ENCODE peak calls at places on chromosomes 7 and 10, in four cellular contexts. One of them, this sample, is unnamed.

GRCh38 chr10:17872191-17873091 is 63.3 kb downstream of the MRC1 start:
- DNase-seq in WTC11: no peak
- DNase-seq in K562: no peak
- DNase-seq in HepG2: peak; percentile 1
- DNase-seq in this sample: peak; percentile 12

GRCh38 chr10:98403812-98404504 is 11.0 kb downstream of the PYROXD2 start:
- DNase-seq in K562: no peak
- DNase-seq in WTC11: no peak
- DNase-seq in HepG2: no peak
- DNase-seq in this sample: no peak

GRCh38 chr10:111076682-111077661 is at the start of gene ADRA2A:
- DNase-seq in WTC11: peak; percentile 73
- DNase-seq in HepG2: no peak
- DNase-seq in K562: no peak
- DNase-seq in this sample: peak; percentile 81

GRCh38 chr10:23362879-23363787 is 18.5 kb upstream of the C10orf67 start:
- DNase-seq in WTC11: no peak
- DNase-seq in HepG2: no peak
- DNase-seq in K562: no peak
- DNase-seq in this sample: no peak

GRCh38 chr10:28533315-28533564 is 322 bp downstream of the WAC start:
- DNase-seq in WTC11: no peak
- DNase-seq in HepG2: no peak
- DNase-seq in K562: no peak
- DNase-seq in this sample: peak; percentile 6

GRCh38 chr7:157429001-157429679 is 92.3 kb downstream of the DNAJB6 start:
- DNase-seq in WTC11: peak; percentile 5
- DNase-seq in HepG2: no peak
- DNase-seq in K562: no peak
- DNase-seq in this sample: no peak

GRCh38 chr7:42045961-42046360 is 191.0 kb downstream of the GLI3 start:
- DNase-seq in K562: no peak
- DNase-seq in WTC11: no peak
- DNase-seq in HepG2: no peak
- DNase-seq in this sample: no peak

GRCh38 chr7:156950381-156950858 is 908 bp downstream of the NOM1 start:
- DNase-seq in K562: no peak
- DNase-seq in WTC11: no peak
- DNase-seq in HepG2: no peak
- DNase-seq in this sample: no peak

GRCh38 chr10:26622891-26623290 is 74.6 kb upstream of the PDSS1 start:
- DNase-seq in HepG2: no peak
- DNase-seq in K562: no peak
- DNase-seq in WTC11: no peak
- DNase-seq in this sample: no peak

GRCh38 chr10:35909291-35909690 is 267.2 kb upstream of the FZD8 start:
- DNase-seq in WTC11: no peak
- DNase-seq in K562: no peak
- DNase-seq in HepG2: no peak
- DNase-seq in this sample: no peak

GRCh38 chr7:147584771-147585193 is 1005.8 kb upstream of the C7orf33 start:
- DNase-seq in WTC11: no peak
- DNase-seq in K562: no peak
- DNase-seq in HepG2: no peak
- DNase-seq in this sample: no peak

GRCh38 chr7:45589061-45589460 is 14.9 kb downstream of the ADCY1 start:
- DNase-seq in HepG2: no peak
- DNase-seq in K562: no peak
- DNase-seq in WTC11: no peak
- DNase-seq in this sample: no peak

GRCh38 chr7:10121641-10122040 is 852.0 kb upstream of the PHF14 start:
- DNase-seq in HepG2: no peak
- DNase-seq in K562: no peak
- DNase-seq in WTC11: no peak
- DNase-seq in this sample: no peak

GRCh38 chr10:132664407-132664806 is 121.5 kb downstream of the NKX6-2 start:
- DNase-seq in WTC11: no peak
- DNase-seq in HepG2: no peak
- DNase-seq in K562: no peak
- DNase-seq in this sample: no peak

GRCh38 chr7:80411621-80412020 is 100.2 kb downstream of the GNAT3 start:
- DNase-seq in K562: no peak
- DNase-seq in WTC11: no peak
- DNase-seq in HepG2: no peak
- DNase-seq in this sample: no peak

GRCh38 chr10:4384254-4384653 is 441.8 kb upstream of the AKR1E2 start:
- DNase-seq in K562: no peak
- DNase-seq in HepG2: no peak
- DNase-seq in WTC11: no peak
- DNase-seq in this sample: no peak

GRCh38 chr10:49760789-49761188 is 1.3 kb downstream of the OGDHL start:
- DNase-seq in WTC11: no peak
- DNase-seq in K562: no peak
- DNase-seq in HepG2: no peak
- DNase-seq in this sample: no peak

GRCh38 chr7:151539055-151539714 is 19.5 kb upstream of the RHEB start:
- DNase-seq in K562: no peak
- DNase-seq in HepG2: no peak
- DNase-seq in WTC11: no peak
- DNase-seq in this sample: no peak

GRCh38 chr7:152733286-152733934 is 26.1 kb upstream of the ACTR3B start:
- DNase-seq in K562: no peak
- DNase-seq in WTC11: no peak
- DNase-seq in HepG2: no peak
- DNase-seq in this sample: no peak

GRCh38 chr7:2282185-2282751 is 32.0 kb downstream of the SNX8 start:
- DNase-seq in WTC11: no peak
- DNase-seq in HepG2: no peak
- DNase-seq in K562: peak; percentile 76
- DNase-seq in this sample: no peak

GRCh38 chr10:27240891-27241639 is 468 bp upstream of the ACBD5 start:
- DNase-seq in K562: peak; percentile 18
- DNase-seq in HepG2: no peak
- DNase-seq in WTC11: peak; percentile 45
- DNase-seq in this sample: no peak

GRCh38 chr10:123522702-123523312 is 143.3 kb upstream of the GPR26 start:
- DNase-seq in K562: no peak
- DNase-seq in WTC11: no peak
- DNase-seq in HepG2: no peak
- DNase-seq in this sample: no peak

GRCh38 chr7:55498142-55498541 is 74.2 kb downstream of the VOPP1 start:
- DNase-seq in HepG2: no peak
- DNase-seq in K562: no peak
- DNase-seq in WTC11: no peak
- DNase-seq in this sample: no peak

GRCh38 chr7:144529269-144529926 is 125.9 kb upstream of the NOBOX start:
- DNase-seq in K562: no peak
- DNase-seq in HepG2: no peak
- DNase-seq in WTC11: no peak
- DNase-seq in this sample: no peak

GRCh38 chr7:91789558-91789957 is 90.9 kb downstream of the MTERF1 start:
- DNase-seq in K562: no peak
- DNase-seq in HepG2: no peak
- DNase-seq in WTC11: no peak
- DNase-seq in this sample: no peak

GRCh38 chr7:94223375-94224084 is 171.2 kb upstream of the COL1A2 start:
- DNase-seq in WTC11: peak; percentile 54
- DNase-seq in K562: no peak
- DNase-seq in HepG2: no peak
- DNase-seq in this sample: peak; percentile 9

GRCh38 chr10:67978749-67979148 is 94.3 kb downstream of the SIRT1 start:
- DNase-seq in WTC11: no peak
- DNase-seq in HepG2: no peak
- DNase-seq in K562: no peak
- DNase-seq in this sample: no peak

GRCh38 chr10:90665905-90666662 is 191.8 kb downstream of the HTR7 start:
- DNase-seq in HepG2: no peak
- DNase-seq in WTC11: peak; percentile 20
- DNase-seq in K562: no peak
- DNase-seq in this sample: no peak

GRCh38 chr7:157692156-157693011 is 355.6 kb downstream of the DNAJB6 start:
- DNase-seq in WTC11: peak; percentile 24
- DNase-seq in HepG2: no peak
- DNase-seq in K562: no peak
- DNase-seq in this sample: no peak

GRCh38 chr10:130463876-130464360 is 327.7 kb downstream of the GLRX3 start:
- DNase-seq in WTC11: no peak
- DNase-seq in K562: no peak
- DNase-seq in HepG2: no peak
- DNase-seq in this sample: no peak

GRCh38 chr7:23136216-23136615 is 30.6 kb downstream of the KLHL7 start:
- DNase-seq in HepG2: no peak
- DNase-seq in K562: no peak
- DNase-seq in WTC11: no peak
- DNase-seq in this sample: no peak

GRCh38 chr7:116901143-116901542 is 38.8 kb downstream of the CAPZA2 start:
- DNase-seq in HepG2: no peak
- DNase-seq in WTC11: no peak
- DNase-seq in K562: no peak
- DNase-seq in this sample: no peak

GRCh38 chr10:100781145-100781665 is 35.8 kb downstream of the PAX2 start:
- DNase-seq in K562: no peak
- DNase-seq in WTC11: no peak
- DNase-seq in HepG2: no peak
- DNase-seq in this sample: no peak

GRCh38 chr10:56633876-56634452 is 272.9 kb upstream of the ZWINT start:
- DNase-seq in HepG2: no peak
- DNase-seq in K562: no peak
- DNase-seq in WTC11: no peak
- DNase-seq in this sample: no peak

DNA sequence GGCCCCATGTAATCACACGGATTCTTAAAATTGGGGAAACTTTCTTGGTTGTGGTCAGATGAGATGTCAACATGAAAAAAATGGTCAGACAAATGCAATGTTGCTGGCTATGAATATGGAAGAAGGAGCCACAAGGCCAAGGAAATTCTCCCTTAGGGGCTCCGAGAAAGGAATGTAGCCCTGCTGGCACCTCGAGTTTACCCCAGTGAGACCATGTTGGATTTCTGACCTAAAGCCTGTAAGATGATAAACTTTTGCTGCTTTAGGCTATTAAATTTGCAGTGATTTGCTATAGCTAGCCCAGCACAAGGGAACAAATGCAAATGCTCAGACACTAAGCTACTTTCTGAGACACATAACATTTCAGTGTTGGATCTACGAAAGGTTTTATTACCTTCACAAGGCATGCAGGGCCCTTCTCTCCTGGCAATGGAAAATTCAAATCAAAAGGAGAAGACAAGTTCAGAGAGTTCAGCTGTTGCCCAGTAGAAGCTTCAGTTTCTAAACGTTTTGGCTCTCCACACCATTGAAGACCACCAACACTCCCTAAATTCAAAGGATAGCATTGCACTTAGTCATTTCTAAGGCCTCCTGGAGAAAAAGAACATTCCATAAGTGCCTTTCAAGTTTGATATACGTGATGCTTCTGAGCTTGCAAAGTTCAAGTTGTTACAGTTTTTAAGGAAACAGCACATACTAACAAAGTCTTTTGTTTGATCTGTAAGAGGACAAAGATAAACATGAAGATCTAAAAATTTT is 23.4 kb downstream of the MCMBP start:
- DNase-seq in HepG2: no peak
- DNase-seq in WTC11: no peak
- DNase-seq in K562: no peak
- DNase-seq in this sample: no peak
- TF ChIP-seq ELF4 in HepG2: no peak
- TF ChIP-seq ELF4 in WTC11: no peak
- TF ChIP-seq ELF4 in K562: no peak
- TF ChIP-seq ELF4 in this sample: no peak

DNA sequence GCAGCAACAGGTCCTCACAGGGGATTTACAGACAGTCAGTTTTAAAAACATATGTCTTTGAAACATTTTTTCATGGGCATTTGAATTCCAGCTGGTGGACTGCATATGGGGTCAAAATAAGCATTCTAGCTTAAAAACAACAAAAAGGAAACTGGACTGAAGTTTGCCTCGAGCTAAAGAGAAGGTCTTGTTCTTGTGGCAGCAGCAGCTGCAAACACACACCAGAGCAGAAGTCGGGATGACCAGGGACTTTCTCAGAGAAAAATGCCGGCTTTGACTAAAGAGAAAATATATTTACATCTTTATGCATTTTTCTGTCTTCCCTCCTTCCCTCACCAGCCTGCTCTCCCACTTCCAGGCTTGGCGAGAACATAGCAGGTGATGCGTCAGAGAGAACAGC is 361.4 kb downstream of the CXCL12 start:
- DNase-seq in K562: no peak
- DNase-seq in WTC11: no peak
- DNase-seq in HepG2: no peak
- DNase-seq in this sample: no peak
- TF ChIP-seq ELF4 in K562: no peak
- TF ChIP-seq ELF4 in WTC11: no peak
- TF ChIP-seq ELF4 in HepG2: no peak
- TF ChIP-seq ELF4 in this sample: no peak

GRCh38 chr10:30052062-30052461 is 7.3 kb downstream of the JCAD start:
- DNase-seq in HepG2: no peak
- DNase-seq in K562: no peak
- DNase-seq in WTC11: no peak
- DNase-seq in this sample: no peak
- TF ChIP-seq ELF4 in HepG2: no peak
- TF ChIP-seq ELF4 in K562: no peak
- TF ChIP-seq ELF4 in WTC11: no peak
- TF ChIP-seq ELF4 in this sample: no peak

GRCh38 chr10:11448545-11449244 is 162.8 kb downstream of the USP6NL start:
- DNase-seq in K562: no peak
- DNase-seq in WTC11: no peak
- DNase-seq in HepG2: no peak
- DNase-seq in this sample: no peak

GRCh38 chr10:11450427-11450826 is 161.0 kb downstream of the USP6NL start:
- DNase-seq in HepG2: no peak
- DNase-seq in WTC11: no peak
- DNase-seq in K562: peak; percentile 69
- DNase-seq in this sample: no peak

GRCh38 chr10:11451640-11452260 is 159.7 kb downstream of the USP6NL start:
- DNase-seq in WTC11: no peak
- DNase-seq in K562: no peak
- DNase-seq in HepG2: no peak
- DNase-seq in this sample: no peak

GRCh38 chr10:11448190-11448544 is 163.3 kb downstream of the USP6NL start:
- DNase-seq in HepG2: no peak
- DNase-seq in K562: no peak
- DNase-seq in WTC11: no peak
- DNase-seq in this sample: no peak

GRCh38 chr10:11449761-11450160 is 161.7 kb downstream of the USP6NL start:
- DNase-seq in HepG2: no peak
- DNase-seq in WTC11: no peak
- DNase-seq in K562: no peak
- DNase-seq in this sample: no peak
- TF ChIP-seq ELF4 in HepG2: no peak
- TF ChIP-seq ELF4 in WTC11: no peak
- TF ChIP-seq ELF4 in K562: no peak
- TF ChIP-seq ELF4 in this sample: no peak

GRCh38 chr7:37982423-37982822 is 62.0 kb downstream of the EPDR1 start:
- DNase-seq in K562: no peak
- DNase-seq in WTC11: no peak
- DNase-seq in HepG2: no peak
- DNase-seq in this sample: no peak
- TF ChIP-seq ELF4 in K562: no peak
- TF ChIP-seq ELF4 in WTC11: no peak
- TF ChIP-seq ELF4 in HepG2: no peak
- TF ChIP-seq ELF4 in this sample: no peak

GRCh38 chr10:122181055-122181732 is 89.9 kb upstream of the BTBD16 start:
- DNase-seq in HepG2: no peak
- DNase-seq in K562: no peak
- DNase-seq in WTC11: no peak
- DNase-seq in this sample: no peak
- TF ChIP-seq ELF4 in HepG2: no peak
- TF ChIP-seq ELF4 in K562: no peak
- TF ChIP-seq ELF4 in WTC11: no peak
- TF ChIP-seq ELF4 in this sample: no peak